ENCODE peak calls at places on chromosome 16, in ten cellular contexts. X is left lung; Y is endothelial cell; F is GM10248; D is tibial artery; P is CD4-positive, alpha-beta T cell; M is GM12865; B is mucosa of descending colon; Q is prostate gland; L is K562. K is an unnamed sample.
A peak's percentile ranks its signal among the peaks of the same experiment; 100 is the strongest.

GRCh38 chr16:56414366-56414765 is 11.0 kb downstream of the AMFR start:
- DNase-seq in X (no peak), Y (no peak), F (no peak), D (no peak), P (no peak), M (no peak), B (no peak), Q (no peak), L (no peak), K (no peak)

GRCh38 chr16:81524382-81524781 is 79.8 kb downstream of the CMIP start:
- DNase-seq in X (no peak), Y (no peak), F (no peak), D (no peak), P (peak; percentile 41), M (no peak), B (peak; percentile 49), Q (no peak), L (no peak), K (no peak)

GRCh38 chr16:80804061-80804450 is 342 bp downstream of the CDYL2 start:
- DNase-seq in X (peak; percentile 41), Y (peak; percentile 51), F (no peak), D (no peak), P (peak; percentile 59), M (peak; percentile 82), B (peak; percentile 62), Q (peak; percentile 24), L (no peak), K (no peak)

GRCh38 chr16:62665269-62665668 is 629.0 kb upstream of the CDH8 start:
- DNase-seq in X (no peak), Y (no peak), F (no peak), D (no peak), P (no peak), M (peak; percentile 30), B (no peak), Q (no peak), L (no peak), K (no peak)

GRCh38 chr16:57178793-57179212 is 7.0 kb downstream of the PSME3IP1 start:
- DNase-seq in X (no peak), Y (no peak), F (no peak), D (no peak), P (no peak), M (no peak), B (no peak), Q (no peak), L (no peak), K (no peak)

GRCh38 chr16:77170805-77171204 is 20.2 kb upstream of the MON1B start:
- DNase-seq in X (no peak), Y (no peak), F (no peak), D (no peak), P (no peak), M (no peak), B (no peak), Q (no peak), L (no peak), K (no peak)

GRCh38 chr16:83351846-83352245 is 455.9 kb upstream of the HSBP1 start:
- DNase-seq in X (no peak), Y (no peak), F (no peak), D (no peak), P (no peak), M (no peak), B (no peak), Q (no peak), L (no peak), K (no peak)

GRCh38 chr16:28218109-28218508 is 6.3 kb upstream of the XPO6 start:
- DNase-seq in X (peak; percentile 36), Y (peak; percentile 9), F (peak; percentile 67), D (no peak), P (peak; percentile 52), M (peak; percentile 77), B (no peak), Q (peak; percentile 19), L (peak; percentile 25), K (no peak)

GRCh38 chr16:27169511-27170071 is 33.7 kb upstream of the KDM8 start:
- DNase-seq in X (peak; percentile 41), Y (no peak), F (no peak), D (no peak), P (peak; percentile 78), M (peak; percentile 34), B (no peak), Q (no peak), L (no peak), K (no peak)

GRCh38 chr16:87086156-87086555 is 231.0 kb downstream of the C16orf95 start:
- DNase-seq in X (no peak), Y (no peak), F (no peak), D (no peak), P (no peak), M (peak; percentile 29), B (no peak), Q (no peak), L (no peak), K (no peak)

GRCh38 chr16:64311241-64311640 is 810.6 kb downstream of the CDH11 start:
- DNase-seq in X (no peak), Y (no peak), F (no peak), D (no peak), P (no peak), M (no peak), B (no peak), Q (no peak), L (no peak), K (no peak)
- TF ChIP-seq CTCF in X (no peak), Y (no peak), F (no peak), D (no peak), P (no peak), M (no peak), B (no peak), Q (no peak), L (no peak), K (no peak)

GRCh38 chr16:8908779-8909468 is 26.8 kb downstream of the LITAFD start:
- DNase-seq in X (no peak), Y (no peak), F (no peak), D (no peak), P (no peak), M (no peak), B (no peak), Q (no peak), L (no peak), K (no peak)

GRCh38 chr16:8907096-8907495 is 24.9 kb downstream of the LITAFD start:
- DNase-seq in X (no peak), Y (no peak), F (no peak), D (no peak), P (no peak), M (no peak), B (no peak), Q (no peak), L (no peak), K (no peak)

GRCh38 chr16:8905168-8905762 is 23.1 kb downstream of the LITAFD start:
- DNase-seq in X (no peak), Y (no peak), F (no peak), D (no peak), P (no peak), M (peak; percentile 45), B (no peak), Q (no peak), L (no peak), K (no peak)

GRCh38 chr16:8904018-8904430 is 21.9 kb downstream of the LITAFD start:
- DNase-seq in X (no peak), Y (no peak), F (no peak), D (no peak), P (no peak), M (no peak), B (no peak), Q (no peak), L (no peak), K (no peak)

GRCh38 chr16:8905795-8906591 is 23.8 kb downstream of the LITAFD start:
- DNase-seq in X (no peak), Y (no peak), F (no peak), D (no peak), P (no peak), M (no peak), B (no peak), Q (no peak), L (peak; percentile 41), K (no peak)
- TF ChIP-seq CTCF in X (no peak), Y (peak; percentile 44), F (peak; percentile 11), D (no peak), P (no peak), M (peak; percentile 21), B (no peak), Q (no peak), L (peak; percentile 31), K (no peak)

GRCh38 chr16:48999508-48999907 is 282.1 kb downstream of the CBLN1 start:
- DNase-seq in X (no peak), Y (no peak), F (no peak), D (no peak), P (no peak), M (no peak), B (no peak), Q (no peak), L (no peak), K (no peak)

GRCh38 chr16:49000594-49000993 is 281.0 kb downstream of the CBLN1 start:
- DNase-seq in X (no peak), Y (no peak), F (no peak), D (no peak), P (no peak), M (peak; percentile 10), B (no peak), Q (no peak), L (peak; percentile 48), K (no peak)

GRCh38 chr16:48999034-48999433 is 282.6 kb downstream of the CBLN1 start:
- DNase-seq in X (no peak), Y (no peak), F (no peak), D (no peak), P (no peak), M (no peak), B (no peak), Q (no peak), L (no peak), K (no peak)

GRCh38 chr16:49003022-49003421 is 278.6 kb downstream of the CBLN1 start:
- DNase-seq in X (no peak), Y (no peak), F (no peak), D (no peak), P (no peak), M (no peak), B (no peak), Q (no peak), L (no peak), K (no peak)

GRCh38 chr16:49003992-49004391 is 277.6 kb downstream of the CBLN1 start:
- DNase-seq in X (no peak), Y (no peak), F (no peak), D (no peak), P (no peak), M (no peak), B (no peak), Q (no peak), L (no peak), K (no peak)
- TF ChIP-seq CTCF in X (no peak), Y (no peak), F (no peak), D (no peak), P (no peak), M (no peak), B (no peak), Q (no peak), L (no peak), K (no peak)

DNA sequence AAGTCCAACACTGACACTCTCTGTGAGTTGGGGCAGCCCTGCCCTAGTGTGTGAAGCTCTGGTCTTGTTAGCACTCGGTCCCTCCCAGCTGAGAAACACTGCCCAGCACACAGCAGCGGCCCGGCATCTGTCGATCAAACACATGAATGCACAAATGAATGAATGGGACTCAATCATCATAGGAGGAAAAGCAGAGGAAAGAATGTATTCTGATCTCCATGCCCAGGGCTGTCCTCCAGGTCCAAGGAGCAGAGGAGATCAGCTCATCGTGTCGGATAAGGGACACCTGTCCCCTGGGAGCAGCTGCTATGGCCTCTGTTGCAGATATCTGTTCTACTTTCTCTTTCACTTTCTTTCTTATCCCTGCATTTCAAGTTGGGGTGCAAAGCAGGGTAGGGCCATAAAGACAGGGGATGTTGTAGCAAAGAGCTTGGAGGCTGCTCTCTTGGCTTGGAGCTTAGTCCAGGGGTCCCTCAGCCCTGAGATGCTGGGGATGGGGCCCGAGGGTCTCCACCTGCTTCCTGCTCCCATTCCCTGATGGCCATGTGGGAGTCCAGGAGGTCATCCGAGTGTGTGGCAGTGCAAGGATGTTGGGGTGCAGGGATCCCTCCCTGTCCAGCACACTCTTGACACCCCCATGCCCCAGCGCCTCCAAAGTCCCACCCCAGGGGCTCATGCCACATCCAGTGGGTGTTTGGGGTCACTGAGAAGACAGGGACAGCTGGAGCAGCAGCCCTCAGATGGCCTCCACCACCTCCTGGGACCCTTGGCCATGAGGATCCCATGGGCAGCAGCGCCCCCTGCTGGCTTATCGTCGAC is 88.2 kb downstream of the IRF8 start:
- DNase-seq in X (no peak), Y (peak; percentile 56), F (peak; percentile 80), D (no peak), P (peak; percentile 18), M (peak; percentile 81), B (no peak), Q (no peak), L (no peak), K (no peak)
- TF ChIP-seq CTCF in X (peak; percentile 18), Y (peak; percentile 76), F (peak; percentile 22), D (no peak), P (peak; percentile 78), M (peak; percentile 53), B (no peak), Q (no peak), L (peak; percentile 33), K (no peak)

K was measured in omental fat pad.